ENCODE peak calls at places on chromosomes 7 and 10, in five cellular contexts. P is heart right ventricle, U is neural progenitor cell, N is pancreas, C is cardiac muscle cell. G is an unnamed sample. For H3K4me1, the result is how much of the 10 kb centered on the place peaks cover.

GRCh38 chr7:78607099-78607498 is 808.5 kb downstream of the PHTF2 start:
- DNase-seq in C (no peak), N (no peak), U (peak), P (no peak), G (no peak)

GRCh38 chr10:97475936-97476594 is 22.2 kb downstream of the MMS19 start:
- DNase-seq in P (no peak), C (no peak), N (no peak), U (no peak), G (no peak)

GRCh38 chr7:140062118-140062527 is 628 bp downstream of the PARP12 start:
- DNase-seq in P (peak), N (no peak), C (no peak), U (no peak), G (peak)

GRCh38 chr7:35647171-35647574 is 47.8 kb downstream of the HERPUD2 start:
- DNase-seq in C (peak), P (no peak), U (peak), N (peak), G (no peak)

GRCh38 chr10:115171392-115171960 is 78.3 kb downstream of the ATRNL1 start:
- DNase-seq in C (no peak), N (no peak), P (no peak), U (peak), G (peak)

GRCh38 chr7:132881317-132881716 is 200.6 kb downstream of the CHCHD3 start:
- DNase-seq in N (no peak), C (no peak), U (no peak), P (no peak), G (no peak)

GRCh38 chr7:102155821-102156441 is 130.7 kb upstream of the SH2B2 start:
- DNase-seq in C (no peak), N (no peak), P (no peak), U (no peak), G (no peak)

GRCh38 chr10:4347397-4347796 is 478.6 kb upstream of the AKR1E2 start:
- DNase-seq in U (no peak), C (no peak), N (no peak), P (no peak), G (no peak)

GRCh38 chr10:133122171-133122935 is 34.6 kb downstream of the ADGRA1 start:
- DNase-seq in C (no peak), U (no peak), N (peak), P (peak), G (no peak)

GRCh38 chr7:124411796-124412195 is 353.8 kb downstream of the GPR37 start:
- DNase-seq in U (no peak), P (peak), C (peak), N (no peak), G (no peak)

GRCh38 chr10:48777056-48777455 is 92.4 kb downstream of the WDFY4 start:
- DNase-seq in U (no peak), N (no peak), P (no peak), C (no peak), G (no peak)

GRCh38 chr7:28458732-28459131 is 46.4 kb downstream of the CREB5 start:
- DNase-seq in C (no peak), U (no peak), N (no peak), P (no peak), G (no peak)

GRCh38 chr10:18312385-18313145 is 172.3 kb downstream of the CACNB2 start:
- DNase-seq in C (peak), P (no peak), N (no peak), U (peak), G (peak)

GRCh38 chr10:12381536-12382156 is 32.3 kb downstream of the CAMK1D start:
- DNase-seq in P (no peak), N (no peak), C (no peak), U (no peak), G (no peak)

GRCh38 chr7:103031781-103032180 is 42.8 kb downstream of the FBXL13 start:
- DNase-seq in P (no peak), C (no peak), U (no peak), N (no peak), G (no peak)

GRCh38 chr10:53135213-53135896 is 362.8 kb upstream of the MBL2 start:
- DNase-seq in P (no peak), U (no peak), N (no peak), C (no peak), G (no peak)

GRCh38 chr10:20598590-20598989 is 298.5 kb downstream of the NEBL start:
- DNase-seq in N (no peak), U (no peak), C (no peak), P (peak), G (peak)

GRCh38 chr10:44897049-44897448 is 14.1 kb upstream of the TMEM72 start:
- DNase-seq in C (no peak), P (no peak), N (no peak), U (no peak), G (no peak)

GRCh38 chr10:26156019-26156418 is 60.6 kb upstream of the GAD2 start:
- DNase-seq in U (no peak), P (no peak), C (no peak), N (no peak), G (no peak)

GRCh38 chr10:26157734-26158133 is 58.8 kb upstream of the GAD2 start:
- DNase-seq in P (no peak), C (no peak), U (peak), N (no peak), G (no peak)
- TF ChIP-seq CTCF in P (no peak), C (no peak), U (peak), N (no peak), G (no peak)

GRCh38 chr7:24907311-24907886 is 72.6 kb downstream of the OSBPL3 start:
- DNase-seq in P (no peak), N (no peak), C (no peak), U (no peak), G (peak)
- H3K27ac ChIP-seq in P (no peak), N (no peak), C (no peak), U (no peak), G (peak)

GRCh38 chr7:29490094-29490607 is 73.5 kb upstream of the PRR15 start:
- DNase-seq in N (no peak), C (no peak), P (no peak), U (no peak), G (no peak)
- H3K4me1 ChIP-seq in N (under half), C (under half), P (under half), U (under half), G (under half)

DNA sequence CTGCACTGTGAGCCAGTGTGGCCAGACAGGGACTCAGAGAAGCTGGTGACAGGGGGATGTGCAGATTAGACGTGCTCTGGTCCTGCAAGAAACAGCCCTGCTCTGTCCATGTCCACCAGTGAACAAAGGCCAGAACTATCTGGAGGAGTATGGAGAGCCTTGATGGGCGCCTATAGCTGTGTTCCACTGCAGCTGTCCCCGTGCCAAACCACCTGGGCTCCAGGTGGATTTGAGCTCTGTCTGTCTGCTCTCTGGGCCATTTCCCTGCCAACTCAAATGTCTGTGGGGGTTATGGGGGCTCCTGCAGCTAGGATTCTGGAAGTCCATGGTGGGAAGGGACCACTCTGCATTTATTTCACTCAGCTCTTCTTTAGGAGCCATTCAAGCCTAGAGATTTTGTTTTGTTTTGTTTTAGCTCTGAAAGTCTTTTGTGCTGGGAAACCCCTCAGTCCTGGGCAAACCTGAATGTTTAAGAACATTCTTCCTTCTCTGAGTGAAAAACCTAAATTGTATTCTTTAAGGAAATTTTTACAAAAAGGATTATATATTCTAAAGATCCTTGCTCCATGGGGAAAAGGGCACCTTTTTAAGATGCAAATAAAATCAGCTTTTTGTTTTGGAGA is 1039.5 kb upstream of the SORCS1 start:
- DNase-seq in C (no peak), N (no peak), P (no peak), U (no peak), G (no peak)
- TF ChIP-seq CTCF in C (no peak), N (no peak), P (no peak), U (no peak), G (no peak)

GRCh38 chr10:58807631-58808024 is 295.0 kb downstream of the BICC1 start:
- DNase-seq in U (no peak), C (no peak), P (no peak), N (no peak), G (peak)
- H3K27ac ChIP-seq in U (no peak), C (no peak), P (no peak), N (no peak), G (peak)

GRCh38 chr7:130904792-130905191 is 170.8 kb upstream of the KLF14 start:
- DNase-seq in C (no peak), U (no peak), P (no peak), N (no peak), G (no peak)
- H3K4me1 ChIP-seq in C (under half), U (under half), P (half or more), N (under half), G (under half)

GRCh38 chr7:151032936-151033863 is 5.0 kb downstream of the ABCB8 start:
- DNase-seq in P (no peak), N (no peak), C (no peak), U (no peak), G (no peak)
- TF ChIP-seq CTCF in P (no peak), N (no peak), C (no peak), U (no peak), G (peak)

GRCh38 chr7:47540053-47540386 is 41.9 kb downstream of the TNS3 start:
- DNase-seq in U (no peak), N (no peak), P (no peak), C (no peak), G (no peak)

GRCh38 chr7:47538846-47539311 is 43.0 kb downstream of the TNS3 start:
- DNase-seq in P (no peak), C (no peak), U (no peak), N (no peak), G (no peak)

GRCh38 chr7:47540387-47541093 is 41.4 kb downstream of the TNS3 start:
- DNase-seq in N (no peak), P (no peak), C (no peak), U (no peak), G (no peak)

GRCh38 chr7:47537716-47538640 is 43.9 kb downstream of the TNS3 start:
- DNase-seq in U (no peak), N (no peak), C (no peak), P (no peak), G (no peak)

DNA sequence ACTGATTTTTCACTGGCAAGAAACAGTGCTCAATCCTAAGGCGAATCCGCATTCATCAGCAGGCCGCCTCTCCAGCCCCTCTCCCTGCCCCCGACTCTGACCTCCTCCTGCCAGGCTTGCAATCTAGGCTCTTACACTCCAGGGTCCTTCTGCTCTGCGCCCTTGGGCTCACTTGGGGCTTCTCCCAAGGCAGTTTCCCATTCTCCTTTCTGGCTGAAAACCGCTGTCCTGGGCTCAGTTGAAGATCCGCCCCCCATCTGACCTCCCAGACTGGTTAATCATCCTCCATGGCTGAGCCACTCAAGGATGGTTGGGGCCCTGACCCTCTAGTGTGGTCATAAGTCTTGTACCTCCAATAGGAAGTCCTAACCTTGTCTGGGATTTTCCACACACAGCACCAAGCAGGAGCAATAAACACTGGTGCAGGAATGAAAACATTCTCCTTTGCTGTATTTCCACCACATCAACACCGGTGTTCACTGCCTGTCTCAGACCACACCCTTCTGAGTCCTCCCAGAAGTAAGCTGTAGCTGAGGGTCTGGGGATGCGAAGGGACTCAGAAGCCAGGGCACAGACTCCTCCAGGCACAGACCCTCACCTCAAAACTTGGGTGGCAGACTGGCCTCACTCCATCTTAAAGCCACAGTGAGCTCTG is 42.4 kb downstream of the TNS3 start:
- DNase-seq in U (no peak), P (no peak), N (no peak), C (no peak), G (no peak)
- H3K27ac ChIP-seq in U (no peak), P (no peak), N (no peak), C (no peak), G (no peak)